ENCODE peak calls at places on chromosomes 6 and 20, in ten cellular contexts. C is H9, Q is AG04450, S is right atrium auricular region, T is heart right ventricle, I is HCT116, U is transverse colon, L is Peyer's patch, Z is ascending aorta, K is fibroblast of lung. O is an unnamed sample. For H3K27me3, the result is how much of the 10 kb centered on the place peaks cover.

GRCh38 chr6:16184129-16184528 is 54.3 kb upstream of the GMPR start:
- DNase-seq in C (peak), L (peak), Z (no peak), S (no peak), I (peak), T (no peak), Q (no peak), U (peak), K (no peak), O (no peak)

GRCh38 chr6:161303628-161304340 is 29.9 kb upstream of the AGPAT4 start:
- DNase-seq in L (no peak), T (no peak), S (no peak), I (no peak), K (peak), U (no peak), Q (no peak), C (no peak), Z (no peak), O (no peak)

GRCh38 chr6:101268541-101268940 is 125.0 kb upstream of the GRIK2 start:
- DNase-seq in I (no peak), T (no peak), U (no peak), L (no peak), Z (no peak), S (no peak), Q (no peak), C (no peak), K (no peak), O (no peak)

GRCh38 chr6:169933839-169934698 is 182.6 kb downstream of the ERMARD start:
- DNase-seq in U (peak), Z (no peak), T (peak), L (no peak), I (no peak), S (peak), K (no peak), C (no peak), Q (no peak), O (peak)

GRCh38 chr6:150584596-150584995 is 15.1 kb upstream of the PLEKHG1 start:
- DNase-seq in Z (no peak), Q (no peak), U (no peak), L (no peak), S (no peak), K (no peak), C (no peak), I (no peak), T (no peak), O (no peak)

GRCh38 chr6:88870728-88871330 is 92.6 kb downstream of the RNGTT start:
- DNase-seq in Q (peak), T (peak), S (no peak), I (peak), Z (no peak), K (peak), U (peak), C (no peak), L (no peak), O (peak)

GRCh38 chr6:107823047-107823557 is 1.0 kb downstream of the SCML4 start:
- DNase-seq in I (no peak), C (no peak), Z (no peak), K (no peak), T (no peak), L (peak), S (no peak), Q (no peak), U (no peak), O (no peak)

GRCh38 chr6:46352541-46353267 is 138.5 kb downstream of the RCAN2 start:
- DNase-seq in T (peak), U (no peak), Q (no peak), I (no peak), S (no peak), L (no peak), K (no peak), Z (no peak), C (no peak), O (no peak)

GRCh38 chr6:154404791-154405400 is 48.3 kb upstream of the IPCEF1 start:
- DNase-seq in U (no peak), K (peak), Q (no peak), T (no peak), I (no peak), Z (no peak), L (no peak), S (no peak), C (no peak), O (no peak)

GRCh38 chr20:47568019-47568418 is 66.3 kb downstream of the NCOA3 start:
- DNase-seq in S (no peak), L (no peak), Q (peak), C (no peak), I (no peak), Z (peak), U (peak), K (peak), T (peak), O (peak)

GRCh38 chr6:53752856-53753255 is 41.9 kb upstream of the LRRC1 start:
- DNase-seq in U (no peak), T (no peak), I (no peak), Q (peak), L (no peak), K (peak), Z (no peak), S (no peak), C (no peak), O (no peak)

GRCh38 chr6:62746968-62747367 is 460.9 kb upstream of the KHDRBS2 start:
- DNase-seq in T (no peak), K (no peak), U (no peak), C (no peak), S (no peak), I (no peak), Q (no peak), Z (no peak), L (no peak), O (no peak)

GRCh38 chr6:32484614-32484998 is 44.9 kb downstream of the HLA-DRA start:
- DNase-seq in I (no peak), K (no peak), C (no peak), Z (no peak), Q (no peak), T (no peak), L (no peak), S (no peak), U (no peak), O (no peak)

GRCh38 chr6:161480416-161481165 is 206.7 kb upstream of the AGPAT4 start:
- DNase-seq in I (no peak), T (no peak), Q (no peak), U (no peak), Z (no peak), K (peak), C (no peak), L (no peak), S (no peak), O (no peak)

GRCh38 chr6:131015630-131016263 is 47.3 kb downstream of the EPB41L2 start:
- DNase-seq in Q (no peak), K (peak), U (no peak), S (no peak), T (peak), C (no peak), Z (no peak), L (no peak), I (no peak), O (no peak)

GRCh38 chr6:43719511-43719910 is 31.9 kb upstream of the MRPS18A start:
- DNase-seq in I (no peak), C (no peak), K (no peak), S (no peak), Z (no peak), L (no peak), T (no peak), U (no peak), Q (no peak), O (no peak)

GRCh38 chr20:40251284-40251932 is 437.6 kb downstream of the MAFB start:
- DNase-seq in I (peak), Z (no peak), C (peak), L (no peak), Q (no peak), K (no peak), T (no peak), U (peak), S (no peak), O (no peak)
- TF ChIP-seq CTCF in I (peak), Z (no peak), C (peak), L (peak), Q (peak), K (peak), T (peak), U (no peak), S (no peak), O (no peak)

GRCh38 chr6:158787395-158787794 is 31.8 kb downstream of the EZR start:
- DNase-seq in T (no peak), C (no peak), L (peak), I (no peak), K (no peak), U (peak), S (no peak), Q (no peak), Z (peak), O (no peak)
- H3K27ac ChIP-seq in T (no peak), C (no peak), L (peak), I (peak), K (no peak), U (peak), S (no peak), Q (no peak), Z (no peak), O (no peak)

GRCh38 chr6:28615616-28615954 is 89.9 kb downstream of the GPX5 start:
- DNase-seq in Z (no peak), K (no peak), C (no peak), T (no peak), I (no peak), U (no peak), S (no peak), Q (no peak), L (no peak), O (no peak)
- H3K27me3 ChIP-seq in Z (under half), K (under half), C (under half), T (half or more), I (under half), U (under half), S (under half), Q (under half), L (under half), O (under half)

GRCh38 chr6:136191606-136192005 is 58.5 kb downstream of the MTFR2 start:
- DNase-seq in T (no peak), I (no peak), Z (no peak), U (no peak), S (no peak), Q (no peak), L (no peak), K (no peak), C (peak), O (no peak)
- TF ChIP-seq CTCF in T (no peak), I (no peak), Z (no peak), U (no peak), S (no peak), Q (no peak), L (no peak), K (no peak), C (no peak), O (no peak)

DNA sequence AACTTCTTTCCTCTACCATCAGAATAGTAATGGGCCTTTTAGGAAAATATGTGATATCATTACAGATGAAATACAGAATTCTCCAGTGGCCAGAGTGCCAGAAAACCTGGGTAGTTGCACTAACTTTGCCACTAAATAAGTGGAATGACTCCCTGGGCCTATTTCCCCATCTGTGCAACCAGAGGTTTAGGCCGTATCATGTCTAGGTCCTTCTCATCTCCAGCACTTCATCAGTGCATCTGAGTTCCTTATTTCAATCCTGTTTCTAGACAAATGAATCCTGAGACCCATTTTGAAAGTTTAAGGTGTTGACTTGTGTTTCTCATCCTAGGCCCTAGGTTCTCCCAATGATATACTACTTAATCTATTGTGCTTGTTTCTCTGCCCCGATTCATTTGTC is 236.2 kb downstream of the CD83 start:
- DNase-seq in Q (no peak), U (no peak), T (no peak), S (no peak), Z (no peak), C (no peak), I (no peak), K (no peak), L (no peak), O (no peak)
- H3K27ac ChIP-seq in Q (no peak), U (no peak), T (no peak), S (no peak), Z (no peak), C (no peak), I (no peak), K (no peak), L (no peak), O (no peak)

DNA sequence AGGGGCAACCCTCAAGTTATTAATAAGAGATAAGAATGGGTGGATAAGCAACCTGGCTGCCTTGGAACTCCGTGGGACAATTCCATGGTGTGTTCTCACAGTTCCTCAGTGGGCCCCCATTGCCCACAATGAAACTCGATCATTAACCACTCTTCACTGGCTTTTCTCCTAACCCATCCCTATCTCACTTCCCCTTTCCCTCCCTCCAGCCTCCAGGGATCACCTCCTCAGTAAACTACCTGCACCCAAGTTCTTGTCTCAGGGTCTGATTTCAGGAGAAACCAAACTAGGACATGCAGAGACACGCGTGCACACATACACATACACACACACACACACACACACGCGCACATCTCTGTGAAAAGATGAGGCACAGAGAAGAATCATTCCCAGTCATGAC is 37.7 kb upstream of the FOXP4 start:
- DNase-seq in L (no peak), S (no peak), I (no peak), C (no peak), U (no peak), K (no peak), Q (no peak), T (no peak), Z (no peak), O (no peak)
- H3K27me3 ChIP-seq in L (under half), S (under half), I (under half), C (under half), U (under half), K (under half), Q (under half), T (half or more), Z (under half), O (under half)

DNA sequence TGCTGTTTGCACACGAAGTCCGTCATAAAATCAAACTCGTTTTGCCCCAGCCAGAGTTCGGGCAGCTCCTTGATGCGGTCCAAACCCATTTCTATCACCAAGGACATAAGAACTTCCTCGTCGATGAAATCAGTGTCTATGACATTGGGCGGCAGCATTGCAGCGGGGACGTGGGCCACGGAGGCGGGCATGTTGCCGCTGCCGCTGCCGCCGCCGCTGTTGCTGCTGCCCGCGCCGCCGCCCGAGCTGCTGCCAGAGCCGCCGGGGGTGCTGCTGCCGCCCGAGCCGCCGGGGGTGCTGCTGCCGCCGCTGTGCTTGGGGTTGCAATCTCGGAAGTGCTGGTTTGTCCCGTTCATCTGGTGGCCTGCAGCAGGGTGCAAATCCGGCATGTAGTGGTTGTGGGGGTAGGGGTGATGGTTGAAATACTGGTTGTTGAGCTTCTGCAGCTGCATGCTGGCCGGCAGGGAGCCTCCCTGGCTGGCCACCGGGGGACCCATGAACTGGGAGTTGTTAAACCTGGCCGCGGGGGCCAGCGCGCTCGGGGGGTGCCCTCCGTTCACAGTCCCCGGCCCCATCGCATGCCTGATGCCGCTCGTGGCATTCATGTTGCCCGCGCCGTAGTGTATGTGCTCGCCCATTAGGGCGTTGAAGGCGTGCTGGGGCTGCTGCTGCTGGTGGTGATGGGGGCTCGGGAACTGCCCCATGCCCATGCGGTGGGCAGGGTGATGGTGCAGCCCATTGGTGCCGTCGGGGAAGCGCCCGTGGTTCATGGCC is 1.1 kb downstream of the CITED2 start:
- DNase-seq in Z (peak), T (peak), Q (no peak), K (peak), I (no peak), S (peak), U (peak), C (peak), L (peak), O (peak)
- TF ChIP-seq CTCF in Z (no peak), T (peak), Q (peak), K (no peak), I (no peak), S (no peak), U (peak), C (peak), L (peak), O (no peak)

GRCh38 chr6:163775313-163775712 is 360.8 kb downstream of the QKI start:
- DNase-seq in C (no peak), Q (no peak), S (no peak), I (no peak), U (no peak), K (no peak), Z (no peak), T (no peak), L (no peak), O (no peak)
- H3K27ac ChIP-seq in C (no peak), Q (no peak), S (no peak), I (no peak), U (no peak), K (no peak), Z (no peak), T (no peak), L (no peak), O (no peak)

GRCh38 chr20:43694763-43695162 is 27.8 kb downstream of the MYBL2 start:
- DNase-seq in C (no peak), Q (no peak), U (no peak), S (no peak), L (no peak), Z (no peak), T (no peak), K (no peak), I (no peak), O (no peak)
- H3K27me3 ChIP-seq in C (under half), Q (under half), U (under half), S (under half), L (under half), Z (under half), T (under half), K (under half), I (under half), O (under half)

O was measured in pancreas.